ENCODE peak calls at places on chromosomes 5 and 9, in five cellular contexts. O is AG08396; V is activated effector memory CD4-positive, alpha-beta T cell treated with anti-CD3 and anti-CD28 coated beads, Interleukin-2, amount 50 U/mL, for 16 hours; K is DMS 273 treated with DMSO at 0.1 percent for 48 hours; E is RWPE1. F is an unnamed sample.
A peak's percentile ranks its signal among the peaks of the same experiment; 100 is the strongest.

GRCh38 chr5:137320056-137321045 is 178.8 kb downstream of the SPOCK1 start:
- DNase-seq in O (peak; percentile 61), V (no peak), K (peak; percentile 11), E (peak; percentile 79), F (peak; percentile 23)

GRCh38 chr9:114551750-114552685 is 35.6 kb upstream of the ATP6V1G1 start:
- DNase-seq in O (peak; percentile 91), V (no peak), K (no peak), E (peak; percentile 100), F (peak; percentile 90)

GRCh38 chr9:114929166-114929565 is 1.2 kb downstream of the TNFSF8 start:
- DNase-seq in O (no peak), V (no peak), K (no peak), E (no peak), F (no peak)

GRCh38 chr9:68643901-68644809 is 60.9 kb upstream of the PIP5K1B start:
- DNase-seq in O (no peak), V (no peak), K (no peak), E (no peak), F (no peak)

GRCh38 chr9:105385372-105385985 is 62.4 kb upstream of the FSD1L start:
- DNase-seq in O (no peak), V (no peak), K (no peak), E (peak; percentile 66), F (peak; percentile 49)

GRCh38 chr9:129887210-129888084 is 52.2 kb downstream of the USP20 start:
- DNase-seq in O (peak; percentile 53), V (peak; percentile 88), K (no peak), E (no peak), F (no peak)

GRCh38 chr5:9932770-9933169 is 302.6 kb upstream of the TAS2R1 start:
- DNase-seq in O (peak; percentile 36), V (no peak), K (no peak), E (no peak), F (peak; percentile 11)

GRCh38 chr5:496028-496427 is 28.2 kb downstream of the SLC9A3 start:
- DNase-seq in O (no peak), V (no peak), K (no peak), E (no peak), F (no peak)

GRCh38 chr9:134365791-134366222 is 39.6 kb downstream of the RXRA start:
- DNase-seq in O (peak; percentile 72), V (no peak), K (peak; percentile 89), E (peak; percentile 95), F (no peak)